ENCODE peak calls at places on chromosomes 13 and 19, in eight cellular contexts. One of them, this sample, is unnamed.

GRCh38 chr19:12141405-12141736 is 1.2 kb upstream of the ZNF20 start:
- DNase-seq in RWPE1: no peak
- DNase-seq in Calu3: no peak
- DNase-seq in Caco-2: no peak
- DNase-seq in spleen: no peak
- DNase-seq in heart right ventricle: no peak
- DNase-seq in endothelial cell: no peak
- DNase-seq in ovary: no peak
- DNase-seq in this sample: no peak

GRCh38 chr13:74040200-74040599 is 94.0 kb downstream of the KLF12 start:
- DNase-seq in spleen: peak; percentile 74
- DNase-seq in heart right ventricle: peak; percentile 33
- DNase-seq in endothelial cell: peak; percentile 76
- DNase-seq in Caco-2: peak; percentile 76
- DNase-seq in ovary: no peak
- DNase-seq in RWPE1: peak; percentile 26
- DNase-seq in Calu3: peak; percentile 48
- DNase-seq in this sample: no peak

GRCh38 chr13:66887088-66887487 is 343.0 kb downstream of the PCDH9 start:
- DNase-seq in RWPE1: no peak
- DNase-seq in heart right ventricle: no peak
- DNase-seq in ovary: no peak
- DNase-seq in endothelial cell: no peak
- DNase-seq in Caco-2: no peak
- DNase-seq in spleen: no peak
- DNase-seq in Calu3: no peak
- DNase-seq in this sample: no peak

GRCh38 chr19:290539-291521 is at the start of gene PLPP2:
- DNase-seq in ovary: no peak
- DNase-seq in Caco-2: peak; percentile 81
- DNase-seq in heart right ventricle: no peak
- DNase-seq in endothelial cell: no peak
- DNase-seq in spleen: no peak
- DNase-seq in Calu3: peak; percentile 91
- DNase-seq in RWPE1: peak; percentile 72
- DNase-seq in this sample: peak; percentile 59

GRCh38 chr13:74206061-74206561 is 71.9 kb upstream of the KLF12 start:
- DNase-seq in heart right ventricle: no peak
- DNase-seq in RWPE1: no peak
- DNase-seq in spleen: no peak
- DNase-seq in ovary: no peak
- DNase-seq in Calu3: no peak
- DNase-seq in Caco-2: no peak
- DNase-seq in endothelial cell: no peak
- DNase-seq in this sample: no peak

GRCh38 chr13:111852701-111853100 is 214.2 kb upstream of the SOX1 start:
- DNase-seq in ovary: no peak
- DNase-seq in heart right ventricle: no peak
- DNase-seq in endothelial cell: no peak
- DNase-seq in Caco-2: no peak
- DNase-seq in spleen: no peak
- DNase-seq in Calu3: no peak
- DNase-seq in RWPE1: no peak
- DNase-seq in this sample: peak; percentile 63

GRCh38 chr19:18750295-18750970 is 40.7 kb downstream of the COMP start:
- DNase-seq in ovary: no peak
- DNase-seq in Caco-2: no peak
- DNase-seq in Calu3: no peak
- DNase-seq in RWPE1: no peak
- DNase-seq in heart right ventricle: no peak
- DNase-seq in spleen: no peak
- DNase-seq in endothelial cell: no peak
- DNase-seq in this sample: no peak

GRCh38 chr13:73793361-73793760 is 340.8 kb downstream of the KLF12 start:
- DNase-seq in heart right ventricle: no peak
- DNase-seq in Caco-2: no peak
- DNase-seq in Calu3: no peak
- DNase-seq in spleen: no peak
- DNase-seq in endothelial cell: no peak
- DNase-seq in RWPE1: no peak
- DNase-seq in ovary: no peak
- DNase-seq in this sample: no peak

GRCh38 chr19:29397748-29398147 is 128.0 kb upstream of the VSTM2B start:
- DNase-seq in endothelial cell: no peak
- DNase-seq in spleen: no peak
- DNase-seq in ovary: no peak
- DNase-seq in RWPE1: no peak
- DNase-seq in Calu3: no peak
- DNase-seq in Caco-2: no peak
- DNase-seq in heart right ventricle: no peak
- DNase-seq in this sample: no peak

GRCh38 chr19:23991170-23991569 is 76.5 kb downstream of the ZNF726 start:
- DNase-seq in Calu3: peak; percentile 27
- DNase-seq in heart right ventricle: no peak
- DNase-seq in RWPE1: no peak
- DNase-seq in ovary: no peak
- DNase-seq in Caco-2: no peak
- DNase-seq in spleen: no peak
- DNase-seq in endothelial cell: no peak
- DNase-seq in this sample: no peak

GRCh38 chr13:71799320-71799719 is 67.7 kb downstream of the DACH1 start:
- DNase-seq in endothelial cell: no peak
- DNase-seq in Calu3: no peak
- DNase-seq in heart right ventricle: no peak
- DNase-seq in RWPE1: no peak
- DNase-seq in Caco-2: no peak
- DNase-seq in ovary: no peak
- DNase-seq in spleen: no peak
- DNase-seq in this sample: no peak

GRCh38 chr19:8655340-8655709 is 24.9 kb downstream of the NFILZ start:
- DNase-seq in heart right ventricle: no peak
- DNase-seq in Caco-2: no peak
- DNase-seq in spleen: no peak
- DNase-seq in ovary: no peak
- DNase-seq in RWPE1: no peak
- DNase-seq in endothelial cell: no peak
- DNase-seq in Calu3: no peak
- DNase-seq in this sample: no peak

GRCh38 chr19:7460562-7460966 is 28.3 kb downstream of the PEX11G start:
- DNase-seq in ovary: no peak
- DNase-seq in RWPE1: peak; percentile 45
- DNase-seq in Caco-2: no peak
- DNase-seq in endothelial cell: no peak
- DNase-seq in Calu3: no peak
- DNase-seq in spleen: no peak
- DNase-seq in heart right ventricle: no peak
- DNase-seq in this sample: no peak

GRCh38 chr13:27573265-27573664 is 47.1 kb downstream of the LNX2 start:
- DNase-seq in ovary: no peak
- DNase-seq in spleen: no peak
- DNase-seq in Calu3: peak; percentile 6
- DNase-seq in Caco-2: no peak
- DNase-seq in endothelial cell: no peak
- DNase-seq in heart right ventricle: no peak
- DNase-seq in RWPE1: peak; percentile 13
- DNase-seq in this sample: no peak

GRCh38 chr19:34502582-34503545 is 21.3 kb downstream of the WTIP start:
- DNase-seq in heart right ventricle: no peak
- DNase-seq in ovary: no peak
- DNase-seq in RWPE1: no peak
- DNase-seq in spleen: no peak
- DNase-seq in endothelial cell: no peak
- DNase-seq in Caco-2: no peak
- DNase-seq in Calu3: no peak
- DNase-seq in this sample: peak; percentile 68

GRCh38 chr19:29662604-29663404 is 2.5 kb upstream of the PLEKHF1 start:
- DNase-seq in ovary: peak; percentile 77
- DNase-seq in heart right ventricle: peak; percentile 65
- DNase-seq in Calu3: no peak
- DNase-seq in Caco-2: no peak
- DNase-seq in endothelial cell: no peak
- DNase-seq in spleen: peak; percentile 78
- DNase-seq in RWPE1: peak; percentile 67
- DNase-seq in this sample: no peak

GRCh38 chr19:44903602-44904425 is 1.8 kb upstream of the APOE start:
- DNase-seq in ovary: peak; percentile 68
- DNase-seq in RWPE1: peak; percentile 45
- DNase-seq in Calu3: peak; percentile 90
- DNase-seq in Caco-2: peak; percentile 71
- DNase-seq in endothelial cell: peak; percentile 87
- DNase-seq in spleen: peak; percentile 94
- DNase-seq in heart right ventricle: peak; percentile 78
- DNase-seq in this sample: no peak

GRCh38 chr19:44903216-44903601 is 2.4 kb upstream of the APOE start:
- DNase-seq in heart right ventricle: no peak
- DNase-seq in ovary: no peak
- DNase-seq in endothelial cell: no peak
- DNase-seq in Calu3: no peak
- DNase-seq in spleen: no peak
- DNase-seq in RWPE1: no peak
- DNase-seq in Caco-2: no peak
- DNase-seq in this sample: no peak

GRCh38 chr19:44905437-44906160 is at the start of gene APOE:
- DNase-seq in Calu3: no peak
- DNase-seq in heart right ventricle: no peak
- DNase-seq in RWPE1: no peak
- DNase-seq in Caco-2: peak; percentile 89
- DNase-seq in ovary: peak; percentile 76
- DNase-seq in spleen: no peak
- DNase-seq in endothelial cell: peak; percentile 40
- DNase-seq in this sample: no peak

GRCh38 chr19:44907613-44908012 is 2.0 kb downstream of the APOE start:
- DNase-seq in ovary: no peak
- DNase-seq in RWPE1: no peak
- DNase-seq in heart right ventricle: no peak
- DNase-seq in Calu3: no peak
- DNase-seq in Caco-2: no peak
- DNase-seq in endothelial cell: no peak
- DNase-seq in spleen: no peak
- DNase-seq in this sample: no peak

GRCh38 chr19:44904426-44904994 is 1.1 kb upstream of the APOE start:
- DNase-seq in Caco-2: no peak
- DNase-seq in Calu3: no peak
- DNase-seq in spleen: no peak
- DNase-seq in endothelial cell: no peak
- DNase-seq in ovary: no peak
- DNase-seq in heart right ventricle: no peak
- DNase-seq in RWPE1: no peak
- DNase-seq in this sample: no peak
- TF ChIP-seq CTCF in Caco-2: peak; percentile 27
- TF ChIP-seq CTCF in Calu3: no peak
- TF ChIP-seq CTCF in spleen: no peak
- TF ChIP-seq CTCF in endothelial cell: no peak
- TF ChIP-seq CTCF in ovary: peak; percentile 9
- TF ChIP-seq CTCF in heart right ventricle: no peak
- TF ChIP-seq CTCF in RWPE1: peak; percentile 27
- TF ChIP-seq CTCF in this sample: peak; percentile 54

GRCh38 chr19:51821921-51822716 is 27.2 kb downstream of the FPR3 start:
- DNase-seq in endothelial cell: no peak
- DNase-seq in Caco-2: no peak
- DNase-seq in heart right ventricle: no peak
- DNase-seq in Calu3: no peak
- DNase-seq in spleen: no peak
- DNase-seq in RWPE1: no peak
- DNase-seq in ovary: no peak
- DNase-seq in this sample: no peak

GRCh38 chr19:51821511-51821910 is 26.6 kb downstream of the FPR3 start:
- DNase-seq in Calu3: no peak
- DNase-seq in heart right ventricle: no peak
- DNase-seq in ovary: no peak
- DNase-seq in spleen: no peak
- DNase-seq in endothelial cell: no peak
- DNase-seq in Caco-2: no peak
- DNase-seq in RWPE1: no peak
- DNase-seq in this sample: no peak

GRCh38 chr19:51824603-51825002 is 29.6 kb downstream of the FPR3 start:
- DNase-seq in spleen: no peak
- DNase-seq in heart right ventricle: no peak
- DNase-seq in RWPE1: no peak
- DNase-seq in Calu3: no peak
- DNase-seq in endothelial cell: no peak
- DNase-seq in ovary: no peak
- DNase-seq in Caco-2: no peak
- DNase-seq in this sample: no peak

GRCh38 chr19:51815038-51815437 is 20.1 kb downstream of the FPR3 start:
- DNase-seq in ovary: no peak
- DNase-seq in Caco-2: no peak
- DNase-seq in heart right ventricle: no peak
- DNase-seq in RWPE1: no peak
- DNase-seq in Calu3: no peak
- DNase-seq in endothelial cell: no peak
- DNase-seq in spleen: no peak
- DNase-seq in this sample: no peak

GRCh38 chr19:51820821-51821446 is 26.0 kb downstream of the FPR3 start:
- DNase-seq in RWPE1: no peak
- DNase-seq in heart right ventricle: no peak
- DNase-seq in Caco-2: no peak
- DNase-seq in ovary: no peak
- DNase-seq in spleen: no peak
- DNase-seq in Calu3: no peak
- DNase-seq in endothelial cell: no peak
- DNase-seq in this sample: no peak
- TF ChIP-seq CTCF in RWPE1: no peak
- TF ChIP-seq CTCF in heart right ventricle: no peak
- TF ChIP-seq CTCF in Caco-2: no peak
- TF ChIP-seq CTCF in ovary: no peak
- TF ChIP-seq CTCF in spleen: no peak
- TF ChIP-seq CTCF in Calu3: no peak
- TF ChIP-seq CTCF in endothelial cell: no peak
- TF ChIP-seq CTCF in this sample: no peak

DNA sequence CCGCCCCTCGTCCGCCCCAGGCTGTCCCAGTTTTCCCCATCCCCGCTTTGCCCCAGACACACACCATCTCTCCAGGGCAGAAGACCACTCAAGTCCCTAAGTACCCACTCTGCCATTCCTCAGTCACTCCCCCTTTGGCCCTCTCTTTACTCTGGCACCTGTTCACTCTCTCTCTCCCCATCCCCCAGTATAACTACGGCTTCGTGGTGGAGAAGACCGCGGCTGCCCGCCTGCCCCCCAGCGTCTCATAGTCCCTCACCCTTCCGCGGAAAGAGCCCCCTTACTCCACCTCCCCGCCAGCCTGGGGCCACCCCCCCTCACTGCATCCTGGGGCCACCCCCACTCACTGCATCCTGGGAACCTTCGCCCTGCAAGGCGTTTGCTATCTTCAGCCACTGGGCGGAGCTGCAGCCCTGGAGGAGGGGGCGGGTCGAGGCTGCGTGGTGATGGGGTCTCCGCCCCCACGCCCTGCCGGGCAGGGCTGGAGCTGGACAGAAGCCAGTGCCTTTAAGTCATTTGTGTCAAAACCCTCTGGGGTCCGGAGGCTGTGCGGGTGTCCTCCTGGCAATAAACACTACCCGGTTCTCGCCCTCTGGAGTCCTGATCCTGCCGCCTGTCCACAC is 5.0 kb downstream of the MVB12A start:
- DNase-seq in heart right ventricle: peak; percentile 34
- DNase-seq in Caco-2: peak; percentile 58
- DNase-seq in Calu3: no peak
- DNase-seq in RWPE1: no peak
- DNase-seq in ovary: peak; percentile 64
- DNase-seq in spleen: peak; percentile 76
- DNase-seq in endothelial cell: peak; percentile 80
- DNase-seq in this sample: no peak
- TF ChIP-seq CTCF in heart right ventricle: peak; percentile 24
- TF ChIP-seq CTCF in Caco-2: peak; percentile 49
- TF ChIP-seq CTCF in Calu3: no peak
- TF ChIP-seq CTCF in RWPE1: peak; percentile 58
- TF ChIP-seq CTCF in ovary: peak; percentile 73
- TF ChIP-seq CTCF in spleen: no peak
- TF ChIP-seq CTCF in endothelial cell: no peak
- TF ChIP-seq CTCF in this sample: peak; percentile 76

GRCh38 chr13:19958119-19959111 is at the start of gene ZMYM2:
- DNase-seq in Calu3: peak; percentile 97
- DNase-seq in endothelial cell: peak; percentile 100
- DNase-seq in ovary: peak; percentile 99
- DNase-seq in heart right ventricle: peak; percentile 100
- DNase-seq in RWPE1: peak; percentile 100
- DNase-seq in Caco-2: peak; percentile 99
- DNase-seq in spleen: peak; percentile 100
- DNase-seq in this sample: peak; percentile 99
- TF ChIP-seq CTCF in Calu3: no peak
- TF ChIP-seq CTCF in endothelial cell: no peak
- TF ChIP-seq CTCF in ovary: no peak
- TF ChIP-seq CTCF in heart right ventricle: no peak
- TF ChIP-seq CTCF in RWPE1: no peak
- TF ChIP-seq CTCF in Caco-2: no peak
- TF ChIP-seq CTCF in spleen: no peak
- TF ChIP-seq CTCF in this sample: no peak